ENCODE peak calls at places on chromosomes 1 and 21, in four cellular contexts. K is activated T-helper 9 cell treated with anti-CD3 and anti-CD28 coated beads, Interleukin-2, amount 50 U/mL, for 16 hours; I is stimulated activated CD4-positive, alpha-beta T cell treated with anti-CD3 and anti-CD28 coated beads, Interleukin-15, amount 100 ng/mL, for 24 hours; W is fibroblast of the conjunctiva. J is an unnamed sample.
A peak's percentile ranks its signal among the peaks of the same experiment; 100 is the strongest.

GRCh38 chr1:151838491-151839412 is 868 bp downstream of the C2CD4D start:
- DNase-seq in I (peak; percentile 51), W (no peak), K (no peak), J (no peak)

GRCh38 chr1:197339092-197339836 is 71.2 kb downstream of the CRB1 start:
- DNase-seq in I (no peak), K (no peak), W (no peak), J (no peak)

GRCh38 chr1:19284881-19285280 is 3.7 kb downstream of the AKR7A3 start:
- DNase-seq in K (no peak), I (no peak), W (no peak), J (no peak)

GRCh38 chr1:43912607-43913006 is 21.0 kb upstream of the ARTN start:
- DNase-seq in W (peak; percentile 36), K (no peak), I (no peak), J (peak; percentile 54)

GRCh38 chr1:56378376-56379070 is 200.8 kb downstream of the PLPP3 start:
- DNase-seq in I (no peak), K (no peak), W (no peak), J (no peak)

GRCh38 chr1:43235451-43236121 is 34.2 kb upstream of the TMEM125 start:
- DNase-seq in K (no peak), I (no peak), W (no peak), J (no peak)

GRCh38 chr1:8011923-8012858 is 13.9 kb downstream of the ERRFI1 start:
- DNase-seq in W (no peak), K (no peak), I (no peak), J (no peak)

GRCh38 chr21:35940074-35940927 is 120.0 kb downstream of the SETD4 start:
- DNase-seq in K (no peak), I (no peak), W (peak; percentile 66), J (peak; percentile 57)

GRCh38 chr1:234398849-234399381 is 25.7 kb downstream of the COA6 start:
- DNase-seq in K (no peak), W (no peak), I (no peak), J (no peak)

GRCh38 chr1:44616284-44616990 is 57.8 kb downstream of the TMEM53 start:
- DNase-seq in I (no peak), W (no peak), K (no peak), J (no peak)

GRCh38 chr1:32240140-32240951 is 6.7 kb upstream of the FAM167B start:
- DNase-seq in K (peak; percentile 41), I (peak; percentile 69), W (no peak), J (no peak)

GRCh38 chr1:9466780-9467755 is 72.2 kb upstream of the SLC25A33 start:
- DNase-seq in K (no peak), W (peak; percentile 40), I (no peak), J (no peak)

GRCh38 chr1:64866689-64867088 is 99.7 kb downstream of the JAK1 start:
- DNase-seq in W (no peak), K (no peak), I (no peak), J (no peak)

GRCh38 chr1:177567393-177567792 is 396.6 kb downstream of the BRINP2 start:
- DNase-seq in W (no peak), I (no peak), K (no peak), J (peak; percentile 0)

GRCh38 chr1:97501628-97502027 is 419.2 kb downstream of the DPYD start:
- DNase-seq in I (no peak), W (no peak), K (no peak), J (no peak)

GRCh38 chr1:2174348-2175054 is 20.1 kb downstream of the FAAP20 start:
- DNase-seq in W (peak; percentile 33), I (peak; percentile 62), K (no peak), J (no peak)

GRCh38 chr1:184387069-184387870 is 441 bp downstream of the C1orf21 start:
- DNase-seq in W (no peak), K (no peak), I (peak; percentile 37), J (no peak)

GRCh38 chr21:28540514-28540913 is 452.2 kb downstream of the LTN1 start:
- DNase-seq in W (no peak), I (no peak), K (no peak), J (peak; percentile 54)

GRCh38 chr1:89167590-89168215 is 8.1 kb downstream of the GBP7 start:
- DNase-seq in K (no peak), I (no peak), W (no peak), J (no peak)

GRCh38 chr1:47578862-47579419 is 141.1 kb downstream of the FOXD2 start:
- DNase-seq in I (no peak), K (no peak), W (no peak), J (no peak)

GRCh38 chr1:161185282-161185682 is 8.0 kb upstream of the B4GALT3 start:
- DNase-seq in K (peak; percentile 48), W (no peak), I (peak; percentile 72), J (no peak)

GRCh38 chr1:27342778-27343638 is 1.2 kb downstream of the SYTL1 start:
- DNase-seq in W (no peak), I (peak; percentile 74), K (peak; percentile 65), J (no peak)

GRCh38 chr21:37338671-37339526 is 27.7 kb upstream of the DYRK1A start:
- DNase-seq in W (peak; percentile 72), I (no peak), K (no peak), J (peak; percentile 70)

GRCh38 chr1:88777604-88778149 is 93.6 kb downstream of the PKN2 start:
- DNase-seq in K (no peak), W (no peak), I (no peak), J (no peak)

J was measured in AG04450.